ENCODE peak calls at places on chromosomes 16 and 17, in ten cellular contexts. S is CD8-positive, alpha-beta T cell; V is effector memory CD4-positive, alpha-beta T cell; C is tibial nerve; E is right cardiac atrium; T is MM.1S; Y is upper lobe of right lung; B is testis; O is GM23248; Z is gastrocnemius medialis. F is an unnamed sample. For H3K27me3 and H3K9me3, the result is how much of the 10 kb centered on the place peaks cover.

GRCh38 chr16:55563797-55564196 is 2.7 kb upstream of the CAPNS2 start:
- DNase-seq in S (no peak), V (no peak), C (no peak), E (no peak), T (no peak), Y (no peak), B (no peak), O (peak), Z (no peak), F (no peak)

GRCh38 chr17:55421179-55421934 is at the start of gene MMD:
- DNase-seq in S (no peak), V (no peak), C (no peak), E (no peak), T (no peak), Y (no peak), B (peak), O (peak), Z (peak), F (peak)

GRCh38 chr16:2054543-2055245 is 6.9 kb downstream of the TSC2 start:
- DNase-seq in S (no peak), V (no peak), C (no peak), E (no peak), T (no peak), Y (peak), B (no peak), O (no peak), Z (no peak), F (no peak)

GRCh38 chr17:44801880-44802279 is 28.2 kb downstream of the GJC1 start:
- DNase-seq in S (no peak), V (no peak), C (no peak), E (no peak), T (no peak), Y (no peak), B (no peak), O (no peak), Z (no peak), F (no peak)

GRCh38 chr17:31629696-31630470 is 229.2 kb downstream of the COPRS start:
- DNase-seq in S (no peak), V (no peak), C (no peak), E (no peak), T (no peak), Y (no peak), B (no peak), O (peak), Z (no peak), F (no peak)

GRCh38 chr17:8005951-8006730 is 3.7 kb downstream of the GUCY2D start:
- DNase-seq in S (no peak), V (no peak), C (no peak), E (no peak), T (no peak), Y (peak), B (peak), O (no peak), Z (no peak), F (no peak)

GRCh38 chr16:79003026-79003617 is 597.4 kb downstream of the MAF start:
- DNase-seq in S (no peak), V (no peak), C (no peak), E (no peak), T (no peak), Y (no peak), B (no peak), O (no peak), Z (no peak), F (no peak)

GRCh38 chr16:49183911-49184310 is 97.7 kb downstream of the CBLN1 start:
- DNase-seq in S (no peak), V (no peak), C (no peak), E (no peak), T (peak), Y (no peak), B (peak), O (peak), Z (no peak), F (no peak)

GRCh38 chr16:67883872-67884261 is 818 bp upstream of the NRN1L start:
- DNase-seq in S (peak), V (peak), C (peak), E (peak), T (peak), Y (peak), B (peak), O (peak), Z (peak), F (peak)

GRCh38 chr16:87812200-87812656 is 46.4 kb upstream of the KLHDC4 start:
- DNase-seq in S (peak), V (no peak), C (no peak), E (peak), T (no peak), Y (no peak), B (no peak), O (no peak), Z (no peak), F (no peak)

GRCh38 chr17:76866774-76867577 is 1.2 kb upstream of the MGAT5B start:
- DNase-seq in S (no peak), V (no peak), C (no peak), E (no peak), T (no peak), Y (no peak), B (no peak), O (peak), Z (no peak), F (no peak)

GRCh38 chr17:1498233-1498632 is 5.7 kb upstream of the MYO1C start:
- DNase-seq in S (no peak), V (no peak), C (no peak), E (no peak), T (no peak), Y (no peak), B (no peak), O (no peak), Z (no peak), F (no peak)

GRCh38 chr16:88010343-88010970 is 59.2 kb downstream of the BANP start:
- DNase-seq in S (no peak), V (no peak), C (no peak), E (no peak), T (no peak), Y (no peak), B (no peak), O (no peak), Z (no peak), F (no peak)

GRCh38 chr16:54417384-54417783 is 130.8 kb upstream of the IRX3 start:
- DNase-seq in S (no peak), V (no peak), C (no peak), E (no peak), T (no peak), Y (no peak), B (no peak), O (no peak), Z (no peak), F (no peak)

GRCh38 chr16:84141143-84141670 is 3.8 kb downstream of the HSDL1 start:
- DNase-seq in S (peak), V (no peak), C (no peak), E (no peak), T (no peak), Y (no peak), B (no peak), O (no peak), Z (peak), F (no peak)

GRCh38 chr17:27993161-27993695 is 49.2 kb upstream of the NLK start:
- DNase-seq in S (no peak), V (no peak), C (no peak), E (no peak), T (no peak), Y (no peak), B (no peak), O (no peak), Z (no peak), F (no peak)

GRCh38 chr16:79009911-79010310 is 590.6 kb downstream of the MAF start:
- DNase-seq in S (no peak), V (no peak), C (no peak), E (no peak), T (no peak), Y (no peak), B (no peak), O (no peak), Z (no peak), F (no peak)

GRCh38 chr16:29678691-29679267 is at the start of gene QPRT:
- DNase-seq in S (no peak), V (no peak), C (no peak), E (peak), T (no peak), Y (peak), B (peak), O (no peak), Z (no peak), F (peak)

GRCh38 chr17:17348872-17349723 is 45.9 kb downstream of the NT5M start:
- DNase-seq in S (no peak), V (no peak), C (no peak), E (no peak), T (no peak), Y (peak), B (no peak), O (peak), Z (no peak), F (no peak)

GRCh38 chr16:89749637-89750036 is 28.3 kb downstream of the ZNF276 start:
- DNase-seq in S (no peak), V (no peak), C (peak), E (peak), T (no peak), Y (peak), B (no peak), O (no peak), Z (no peak), F (peak)

GRCh38 chr17:57634713-57635465 is 110.2 kb downstream of the CCDC182 start:
- DNase-seq in S (no peak), V (no peak), C (no peak), E (no peak), T (no peak), Y (peak), B (no peak), O (peak), Z (no peak), F (no peak)

GRCh38 chr17:1223662-1224061 is 43.9 kb upstream of the ABR start:
- DNase-seq in S (no peak), V (no peak), C (no peak), E (no peak), T (no peak), Y (no peak), B (no peak), O (no peak), Z (no peak), F (no peak)

GRCh38 chr16:66926171-66926570 is 836 bp upstream of the RRAD start:
- DNase-seq in S (no peak), V (no peak), C (no peak), E (peak), T (no peak), Y (no peak), B (peak), O (peak), Z (peak), F (peak)

GRCh38 chr17:83050651-83051422 is 28.6 kb upstream of the METRNL start:
- DNase-seq in S (no peak), V (no peak), C (no peak), E (peak), T (peak), Y (no peak), B (peak), O (peak), Z (no peak), F (no peak)

GRCh38 chr17:78375401-78376079 is 2.9 kb upstream of the PGS1 start:
- DNase-seq in S (no peak), V (no peak), C (no peak), E (peak), T (no peak), Y (peak), B (no peak), O (peak), Z (no peak), F (peak)

GRCh38 chr17:58004060-58004459 is 3.0 kb downstream of the SRSF1 start:
- DNase-seq in S (no peak), V (no peak), C (no peak), E (no peak), T (no peak), Y (no peak), B (no peak), O (no peak), Z (no peak), F (no peak)

GRCh38 chr16:9159839-9160550 is 68.6 kb downstream of the HAPSTR1 start:
- DNase-seq in S (no peak), V (no peak), C (peak), E (no peak), T (peak), Y (peak), B (peak), O (peak), Z (no peak), F (peak)

GRCh38 chr16:56675685-56676210 is 6.1 kb downstream of the MT1H start:
- DNase-seq in S (peak), V (no peak), C (no peak), E (no peak), T (no peak), Y (no peak), B (no peak), O (no peak), Z (no peak), F (no peak)
- H3K27me3 ChIP-seq in S (under half), V (under half), C (under half), E (under half), T (under half), Y (under half), B (under half), O (under half), Z (under half), F (under half)

GRCh38 chr17:22707626-22708025 is 1015.3 kb downstream of the KCNJ18 start:
- DNase-seq in S (no peak), V (no peak), C (no peak), E (no peak), T (no peak), Y (no peak), B (no peak), O (no peak), Z (no peak), F (no peak)
- H3K9me3 ChIP-seq in S (under half), V (under half), C (under half), E (under half), T (under half), Y (under half), B (under half), O (under half), Z (under half), F (under half)

DNA sequence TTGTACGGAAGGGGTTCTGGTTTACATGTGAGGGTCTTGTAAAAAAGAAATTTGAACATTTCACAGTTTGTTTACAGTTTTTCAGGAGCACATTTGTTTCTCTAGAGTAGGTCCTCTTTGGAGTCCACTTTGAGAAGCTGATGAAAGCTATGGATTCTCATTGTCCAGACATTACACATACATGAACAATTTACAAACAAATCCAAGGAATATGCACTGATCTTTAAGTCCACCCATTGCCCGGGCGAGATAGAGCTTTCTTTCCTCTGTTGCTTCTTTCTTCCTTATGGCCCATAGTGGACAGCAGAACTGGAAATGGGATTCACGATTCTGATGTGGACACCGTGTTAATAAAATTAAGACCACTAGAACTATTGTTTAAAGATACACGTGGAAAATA is 1.9 kb downstream of the DCAF7 start:
- DNase-seq in S (no peak), V (no peak), C (no peak), E (no peak), T (no peak), Y (no peak), B (no peak), O (peak), Z (no peak), F (no peak)
- H3K27ac ChIP-seq in S (no peak), V (no peak), C (no peak), E (no peak), T (no peak), Y (peak), B (no peak), O (peak), Z (no peak), F (no peak)

GRCh38 chr17:177762-178161 is 3.7 kb downstream of the DOC2B start:
- DNase-seq in S (peak), V (no peak), C (no peak), E (no peak), T (no peak), Y (no peak), B (no peak), O (no peak), Z (no peak), F (no peak)
- H3K27me3 ChIP-seq in S (under half), V (under half), C (under half), E (under half), T (half or more), Y (under half), B (under half), O (under half), Z (under half), F (under half)

GRCh38 chr17:64063766-64064224 is 43.4 kb upstream of the ICAM2 start:
- DNase-seq in S (peak), V (peak), C (no peak), E (peak), T (no peak), Y (peak), B (no peak), O (peak), Z (peak), F (peak)
- H3K9me3 ChIP-seq in S (under half), V (under half), C (under half), E (under half), T (under half), Y (under half), B (under half), O (under half), Z (under half), F (under half)

DNA sequence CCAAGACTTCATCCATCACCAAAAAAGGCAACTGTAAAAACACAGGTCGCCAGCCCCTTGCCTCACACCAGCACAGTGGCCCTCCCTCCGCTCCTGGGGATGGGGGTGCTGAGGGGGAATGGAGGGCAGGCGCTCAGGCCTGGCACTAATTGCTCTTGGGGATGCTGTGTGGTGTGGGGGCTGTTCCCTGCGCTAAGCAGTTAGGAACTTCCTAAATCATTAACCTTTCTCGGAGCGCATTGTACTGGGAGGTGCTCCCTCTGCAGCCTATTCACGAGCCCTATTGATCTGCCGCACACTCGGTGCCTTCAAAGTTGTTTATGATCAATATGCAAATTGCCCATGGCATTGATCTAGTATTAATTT is 199.9 kb downstream of the ZFHX3 start:
- DNase-seq in S (no peak), V (no peak), C (no peak), E (no peak), T (no peak), Y (no peak), B (no peak), O (no peak), Z (no peak), F (no peak)
- H3K27ac ChIP-seq in S (no peak), V (no peak), C (peak), E (no peak), T (no peak), Y (peak), B (no peak), O (peak), Z (peak), F (peak)

GRCh38 chr16:23900480-23901177 is 64.8 kb downstream of the PRKCB start:
- DNase-seq in S (no peak), V (no peak), C (no peak), E (no peak), T (no peak), Y (no peak), B (no peak), O (no peak), Z (no peak), F (no peak)

GRCh38 chr16:23898682-23899430 is 63.1 kb downstream of the PRKCB start:
- DNase-seq in S (no peak), V (no peak), C (no peak), E (no peak), T (no peak), Y (no peak), B (peak), O (no peak), Z (no peak), F (no peak)

GRCh38 chr16:23902223-23903000 is 66.6 kb downstream of the PRKCB start:
- DNase-seq in S (no peak), V (no peak), C (no peak), E (no peak), T (no peak), Y (no peak), B (no peak), O (no peak), Z (no peak), F (no peak)

GRCh38 chr16:23901178-23902131 is 65.7 kb downstream of the PRKCB start:
- DNase-seq in S (no peak), V (no peak), C (no peak), E (no peak), T (no peak), Y (no peak), B (no peak), O (no peak), Z (no peak), F (no peak)

GRCh38 chr16:23899869-23900268 is 64.1 kb downstream of the PRKCB start:
- DNase-seq in S (no peak), V (no peak), C (no peak), E (no peak), T (no peak), Y (no peak), B (no peak), O (no peak), Z (no peak), F (no peak)
- H3K27me3 ChIP-seq in S (under half), V (under half), C (under half), E (under half), T (under half), Y (under half), B (under half), O (under half), Z (under half), F (under half)